ENCODE peak calls at places on chromosome 11, in nine cellular contexts. I is CD4-positive, alpha-beta T cell; L is progenitor cell of endocrine pancreas; A is fibroblast of the aortic adventitia; W is thoracic aorta; X is heart right ventricle; O is GM23338; K is brain microvascular endothelial cell; C is mucosa of descending colon. P is an unnamed sample.

GRCh38 chr11:124839051-124839971 is 25.9 kb upstream of the ROBO3 start:
- DNase-seq in I (no peak), L (no peak), A (no peak), W (no peak), X (no peak), O (peak), K (no peak), C (no peak), P (no peak)

GRCh38 chr11:77661670-77662069 is 24.1 kb upstream of the CLNS1A start:
- DNase-seq in I (no peak), L (no peak), A (no peak), W (no peak), X (no peak), O (no peak), K (no peak), C (no peak), P (no peak)

GRCh38 chr11:3222941-3223905 is 4.6 kb upstream of the MRGPRG start:
- DNase-seq in I (no peak), L (no peak), A (no peak), W (no peak), X (no peak), O (no peak), K (no peak), C (no peak), P (no peak)

GRCh38 chr11:46370253-46370652 is 11.2 kb upstream of the MDK start:
- DNase-seq in I (no peak), L (no peak), A (no peak), W (no peak), X (no peak), O (no peak), K (no peak), C (no peak), P (no peak)

GRCh38 chr11:119481667-119482400 is 58.9 kb upstream of the THY1 start:
- DNase-seq in I (no peak), L (no peak), A (no peak), W (no peak), X (no peak), O (no peak), K (no peak), C (no peak), P (no peak)

GRCh38 chr11:72483412-72484186 is 49.3 kb upstream of the CLPB start:
- DNase-seq in I (no peak), L (no peak), A (peak), W (no peak), X (peak), O (no peak), K (peak), C (peak), P (no peak)

GRCh38 chr11:15723966-15724365 is 609.2 kb downstream of the INSC start:
- DNase-seq in I (no peak), L (no peak), A (no peak), W (no peak), X (no peak), O (no peak), K (no peak), C (no peak), P (no peak)

GRCh38 chr11:3341298-3341697 is 37.6 kb downstream of the ZNF195 start:
- DNase-seq in I (peak), L (no peak), A (peak), W (no peak), X (no peak), O (peak), K (peak), C (peak), P (peak)

GRCh38 chr11:74449369-74449931 is 17.9 kb downstream of the KCNE3 start:
- DNase-seq in I (peak), L (no peak), A (peak), W (no peak), X (peak), O (peak), K (peak), C (peak), P (peak)

GRCh38 chr11:122917311-122917710 is 34.8 kb downstream of the JHY start:
- DNase-seq in I (no peak), L (no peak), A (peak), W (no peak), X (no peak), O (no peak), K (no peak), C (no peak), P (no peak)

GRCh38 chr11:17421781-17422180 is 33.3 kb upstream of the KCNJ11 start:
- DNase-seq in I (no peak), L (no peak), A (no peak), W (no peak), X (no peak), O (no peak), K (no peak), C (no peak), P (no peak)

GRCh38 chr11:117284053-117284452 is 7.1 kb upstream of the BACE1-AS start:
- DNase-seq in I (no peak), L (no peak), A (no peak), W (no peak), X (no peak), O (no peak), K (no peak), C (no peak), P (no peak)

GRCh38 chr11:115420524-115420923 is 83.7 kb downstream of the CADM1 start:
- DNase-seq in I (no peak), L (no peak), A (no peak), W (no peak), X (no peak), O (no peak), K (no peak), C (no peak), P (no peak)

GRCh38 chr11:86291466-86292262 is 10.4 kb upstream of the HIKESHI start:
- DNase-seq in I (peak), L (peak), A (peak), W (no peak), X (peak), O (peak), K (peak), C (peak), P (peak)

GRCh38 chr11:26573896-26574295 is 1.8 kb upstream of the MUC15 start:
- DNase-seq in I (no peak), L (no peak), A (no peak), W (no peak), X (no peak), O (no peak), K (no peak), C (no peak), P (no peak)

GRCh38 chr11:122137081-122137793 is 21.2 kb upstream of the BLID start:
- DNase-seq in I (no peak), L (no peak), A (peak), W (no peak), X (no peak), O (no peak), K (peak), C (no peak), P (no peak)

GRCh38 chr11:114180301-114181055 is 115.7 kb upstream of the NNMT start:
- DNase-seq in I (no peak), L (no peak), A (peak), W (no peak), X (peak), O (peak), K (no peak), C (peak), P (no peak)

GRCh38 chr11:85705805-85706204 is 19.8 kb upstream of the CCDC89 start:
- DNase-seq in I (no peak), L (no peak), A (peak), W (no peak), X (no peak), O (no peak), K (no peak), C (no peak), P (no peak)

GRCh38 chr11:77510095-77510494 is 36.2 kb upstream of the PAK1 start:
- DNase-seq in I (no peak), L (no peak), A (no peak), W (no peak), X (no peak), O (no peak), K (no peak), C (no peak), P (no peak)

GRCh38 chr11:118602331-118602730 is 5.1 kb upstream of the PHLDB1 start:
- DNase-seq in I (no peak), L (no peak), A (peak), W (no peak), X (peak), O (no peak), K (no peak), C (no peak), P (no peak)

GRCh38 chr11:12160680-12161079 is 50.3 kb downstream of the MICAL2 start:
- DNase-seq in I (no peak), L (no peak), A (no peak), W (no peak), X (no peak), O (no peak), K (no peak), C (peak), P (no peak)

GRCh38 chr11:122706261-122706660 is 50.7 kb downstream of the UBASH3B start:
- DNase-seq in I (no peak), L (no peak), A (peak), W (no peak), X (no peak), O (no peak), K (no peak), C (no peak), P (no peak)

GRCh38 chr11:36702330-36703054 is 104.5 kb upstream of the RAG2 start:
- DNase-seq in I (no peak), L (peak), A (peak), W (no peak), X (peak), O (peak), K (peak), C (peak), P (peak)

GRCh38 chr11:118142809-118143208 is 9.8 kb downstream of the SCN4B start:
- DNase-seq in I (no peak), L (no peak), A (no peak), W (no peak), X (no peak), O (no peak), K (no peak), C (peak), P (no peak)

GRCh38 chr11:72433455-72434061 is 773 bp downstream of the CLPB start:
- DNase-seq in I (no peak), L (no peak), A (no peak), W (no peak), X (no peak), O (no peak), K (no peak), C (peak), P (no peak)

GRCh38 chr11:121699801-121700200 is 247.0 kb upstream of the SORL1-AS1 start:
- DNase-seq in I (no peak), L (no peak), A (no peak), W (no peak), X (no peak), O (no peak), K (no peak), C (no peak), P (no peak)

GRCh38 chr11:71917646-71918045 is 10.7 kb downstream of the XNDC1N start:
- DNase-seq in I (no peak), L (no peak), A (no peak), W (no peak), X (no peak), O (no peak), K (no peak), C (no peak), P (no peak)

GRCh38 chr11:92501346-92501745 is 276.7 kb downstream of the FAT3 start:
- DNase-seq in I (no peak), L (no peak), A (no peak), W (no peak), X (no peak), O (no peak), K (no peak), C (no peak), P (no peak)

GRCh38 chr11:28760676-28761390 is 652.6 kb downstream of the METTL15 start:
- DNase-seq in I (no peak), L (no peak), A (no peak), W (no peak), X (no peak), O (no peak), K (peak), C (no peak), P (no peak)

GRCh38 chr11:69840371-69841169 is 21.4 kb upstream of the FGF3 start:
- DNase-seq in I (no peak), L (no peak), A (no peak), W (no peak), X (no peak), O (no peak), K (no peak), C (no peak), P (no peak)

GRCh38 chr11:2584812-2585565 is 114.8 kb downstream of the KCNQ1OT1 start:
- DNase-seq in I (no peak), L (peak), A (no peak), W (no peak), X (no peak), O (no peak), K (no peak), C (peak), P (peak)

GRCh38 chr11:84012171-84012826 is 726.1 kb upstream of the CCDC90B start:
- DNase-seq in I (no peak), L (no peak), A (no peak), W (no peak), X (no peak), O (no peak), K (no peak), C (no peak), P (no peak)

GRCh38 chr11:47983464-47984397 is 3.4 kb downstream of the PTPRJ start:
- DNase-seq in I (no peak), L (no peak), A (peak), W (no peak), X (no peak), O (no peak), K (peak), C (no peak), P (no peak)

GRCh38 chr11:105723269-105723668 is 113.4 kb downstream of the GRIA4 start:
- DNase-seq in I (no peak), L (no peak), A (no peak), W (no peak), X (no peak), O (no peak), K (no peak), C (no peak), P (no peak)

GRCh38 chr11:108019870-108020540 is 11.3 kb downstream of the CUL5 start:
- DNase-seq in I (no peak), L (no peak), A (peak), W (no peak), X (no peak), O (no peak), K (peak), C (no peak), P (no peak)

GRCh38 chr11:9386086-9386485 is 1.6 kb downstream of the IPO7 start:
- DNase-seq in I (no peak), L (no peak), A (no peak), W (no peak), X (no peak), O (no peak), K (no peak), C (no peak), P (no peak)

GRCh38 chr11:9380773-9381172 is 3.7 kb upstream of the IPO7 start:
- DNase-seq in I (no peak), L (no peak), A (no peak), W (no peak), X (peak), O (peak), K (no peak), C (no peak), P (no peak)

GRCh38 chr11:9386901-9387300 is 2.4 kb downstream of the IPO7 start:
- DNase-seq in I (no peak), L (no peak), A (no peak), W (no peak), X (no peak), O (no peak), K (no peak), C (no peak), P (no peak)

GRCh38 chr11:9384535-9385287 is at the start of gene IPO7:
- DNase-seq in I (peak), L (peak), A (peak), W (peak), X (peak), O (peak), K (peak), C (peak), P (peak)

DNA sequence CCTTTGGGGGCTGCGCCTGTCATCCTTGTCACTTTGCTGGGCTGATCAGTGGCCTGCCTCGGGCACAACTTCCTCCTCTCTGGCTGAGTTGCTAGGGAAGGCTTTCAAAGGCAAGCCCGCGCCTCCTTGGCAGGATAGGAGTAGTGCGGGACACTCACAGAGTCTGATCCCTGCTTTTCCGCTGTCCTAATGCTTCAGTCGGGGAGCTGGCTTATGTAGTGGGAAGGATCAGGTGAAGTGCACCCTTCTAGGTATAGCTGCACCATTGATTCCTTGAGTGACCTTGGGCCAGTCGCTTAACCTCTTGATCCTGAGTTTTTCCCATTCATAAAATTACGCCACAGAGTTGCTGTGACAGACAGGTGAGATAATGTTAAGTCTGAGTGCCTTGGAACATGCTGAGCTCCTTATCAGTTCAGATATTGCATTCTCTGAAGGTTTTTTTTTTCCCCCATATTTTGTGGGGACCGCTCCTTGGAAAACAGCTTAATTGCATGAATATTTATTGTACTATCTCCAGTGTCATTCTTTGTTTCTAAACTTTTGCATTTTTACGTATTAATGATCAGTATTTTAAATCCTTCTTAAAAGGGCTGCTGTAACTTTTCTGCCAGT is 943 bp downstream of the IPO7 start:
- DNase-seq in I (no peak), L (no peak), A (peak), W (no peak), X (no peak), O (no peak), K (no peak), C (no peak), P (no peak)
- TF ChIP-seq CTCF in I (no peak), L (no peak), A (no peak), W (no peak), X (no peak), O (no peak), K (no peak), C (no peak), P (no peak)

DNA sequence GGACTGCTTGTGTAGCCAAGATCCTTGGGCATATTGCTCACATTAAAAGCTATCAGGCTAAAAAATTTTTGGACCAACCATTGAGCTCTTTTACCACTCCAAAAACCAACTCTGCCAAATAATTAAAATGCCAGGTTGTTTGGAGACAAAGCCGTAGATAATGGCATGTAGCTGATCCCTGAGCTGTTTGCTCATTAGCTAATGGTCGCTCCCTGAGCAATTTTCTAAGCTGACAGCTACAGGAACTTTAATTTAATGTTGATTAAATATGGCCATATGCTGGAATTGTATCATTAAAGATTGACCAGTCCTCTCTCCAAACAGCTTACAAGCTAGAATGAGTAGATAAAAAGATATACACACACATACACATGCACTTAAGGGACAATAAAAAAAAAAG is 216.1 kb upstream of the ARHGAP20 start:
- DNase-seq in I (no peak), L (no peak), A (no peak), W (no peak), X (no peak), O (no peak), K (no peak), C (no peak), P (no peak)
- TF ChIP-seq CTCF in I (no peak), L (no peak), A (no peak), W (no peak), X (no peak), O (no peak), K (no peak), C (no peak), P (no peak)

GRCh38 chr11:112004389-112004788 is 20.8 kb upstream of the DLAT start:
- DNase-seq in I (no peak), L (no peak), A (no peak), W (no peak), X (no peak), O (peak), K (peak), C (no peak), P (no peak)
- TF ChIP-seq CTCF in I (no peak), L (peak), A (peak), W (no peak), X (peak), O (peak), K (peak), C (no peak), P (peak)

DNA sequence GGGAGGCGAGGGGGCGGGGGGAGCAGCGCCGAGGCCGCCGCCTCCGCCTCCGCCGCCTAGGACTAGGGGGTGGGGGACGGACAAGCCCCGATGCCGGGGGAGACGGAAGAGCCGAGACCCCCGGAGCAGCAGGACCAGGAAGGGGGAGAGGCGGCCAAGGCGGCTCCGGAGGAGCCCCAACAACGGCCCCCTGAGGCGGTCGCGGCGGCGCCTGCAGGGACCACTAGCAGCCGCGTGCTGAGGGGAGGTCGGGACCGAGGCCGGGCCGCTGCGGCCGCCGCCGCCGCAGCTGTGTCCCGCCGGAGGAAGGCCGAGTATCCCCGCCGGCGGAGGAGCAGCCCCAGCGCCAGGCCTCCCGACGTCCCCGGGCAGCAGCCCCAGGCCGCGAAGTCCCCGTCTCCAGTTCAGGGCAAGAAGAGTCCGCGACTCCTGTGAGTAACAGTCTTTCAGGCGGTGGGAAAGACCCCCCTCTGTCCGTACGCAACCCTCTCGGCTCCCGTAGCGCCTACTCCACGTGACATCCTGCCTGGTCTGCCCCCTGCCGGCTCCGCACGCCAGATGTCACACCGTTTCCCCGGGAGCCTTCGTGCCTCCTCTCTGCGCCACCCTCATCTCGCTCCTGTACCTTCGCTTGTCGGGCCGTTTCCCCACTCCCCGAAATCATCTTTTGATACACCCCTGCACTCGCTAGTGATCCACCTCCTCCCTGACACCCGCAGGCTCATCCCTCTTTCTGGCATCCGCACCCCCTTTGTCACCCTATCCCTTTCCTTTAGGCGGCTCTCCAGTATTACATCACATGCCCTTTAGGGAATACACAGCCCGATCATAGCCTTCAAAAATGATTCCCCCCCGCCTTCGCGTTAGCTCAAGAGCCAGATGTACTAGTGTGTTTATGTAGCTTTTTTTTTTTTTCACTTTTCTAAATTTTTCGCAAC is 598 bp downstream of the ZFP91 start:
- DNase-seq in I (peak), L (peak), A (peak), W (peak), X (peak), O (peak), K (peak), C (peak), P (peak)
- TF ChIP-seq CTCF in I (peak), L (peak), A (peak), W (peak), X (peak), O (peak), K (peak), C (peak), P (peak)